ENCODE peak calls at places on chromosomes 1 and 21, in seven cellular contexts. T, F, O, D, Q, E and V are unnamed samples.

GRCh38 chr1:47755368-47755990 is 241.7 kb downstream of the TRABD2B start:
- DNase-seq in E (no peak), T (peak), O (no peak), F (no peak), Q (no peak), D (no peak), V (no peak)

GRCh38 chr1:42931911-42932422 is 26.7 kb downstream of the SLC2A1 start:
- DNase-seq in Q (no peak), E (peak), O (no peak), D (no peak), T (no peak), F (no peak), V (peak)

GRCh38 chr1:54944610-54945392 is 35.6 kb upstream of the TMEM61 start:
- DNase-seq in T (peak), Q (peak), E (peak), O (no peak), D (peak), F (peak), V (peak)

GRCh38 chr1:47805020-47805419 is 192.2 kb downstream of the TRABD2B start:
- DNase-seq in D (no peak), O (no peak), Q (no peak), E (no peak), F (no peak), T (peak), V (no peak)

GRCh38 chr1:14466006-14466405 is 132.5 kb upstream of the KAZN start:
- DNase-seq in E (no peak), Q (no peak), O (no peak), D (no peak), F (no peak), T (no peak), V (no peak)

GRCh38 chr1:211469113-211469512 is 22.8 kb downstream of the RD3 start:
- DNase-seq in E (no peak), F (no peak), T (no peak), Q (no peak), D (no peak), O (no peak), V (no peak)

GRCh38 chr1:231867607-231868006 is 241.0 kb downstream of the DISC1 start:
- DNase-seq in T (no peak), F (no peak), D (no peak), O (no peak), Q (no peak), E (no peak), V (no peak)

GRCh38 chr1:111204211-111204883 is 3.9 kb upstream of the DENND2D start:
- DNase-seq in T (no peak), O (no peak), F (no peak), D (no peak), E (peak), Q (no peak), V (no peak)

GRCh38 chr1:201310986-201311355 is 27.7 kb downstream of the PKP1 start:
- DNase-seq in F (no peak), Q (no peak), E (no peak), D (no peak), T (no peak), O (no peak), V (no peak)

DNA sequence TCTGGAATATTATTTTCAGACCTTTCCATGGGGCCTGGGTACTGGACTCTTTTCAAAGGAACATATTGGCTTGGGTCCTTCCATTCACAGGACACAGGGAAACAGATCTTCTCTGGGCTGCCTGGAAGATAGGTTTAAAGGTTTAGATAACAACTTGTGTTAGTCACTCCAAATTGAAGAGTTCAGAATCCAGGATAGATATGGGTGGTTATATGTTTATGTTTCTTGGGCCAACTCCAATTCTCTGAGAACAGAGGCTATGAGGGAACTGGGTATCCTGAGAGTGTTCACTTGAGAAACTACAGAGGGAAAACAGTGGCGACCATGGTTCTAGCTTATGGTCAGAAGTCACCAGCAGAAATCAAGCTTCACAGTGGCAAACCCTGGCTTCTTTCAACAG is 8.7 kb upstream of the PIGM start:
- DNase-seq in T (no peak), D (no peak), F (no peak), E (no peak), Q (peak), O (no peak), V (no peak)
- TF ChIP-seq CTCF in T (no peak), D (no peak), F (no peak), E (no peak), Q (no peak), O (no peak), V (no peak)

GRCh38 chr1:33477451-33477850 is 5.0 kb downstream of the ZSCAN20 start:
- DNase-seq in T (no peak), E (no peak), D (no peak), O (no peak), F (no peak), Q (no peak), V (no peak)
- TF ChIP-seq CTCF in T (no peak), E (no peak), D (no peak), O (no peak), F (no peak), Q (no peak), V (no peak)

GRCh38 chr1:170224469-170224868 is 78.7 kb downstream of the NTMT2 start:
- DNase-seq in D (no peak), F (no peak), E (no peak), Q (no peak), T (no peak), O (no peak), V (no peak)
- TF ChIP-seq CTCF in D (no peak), F (no peak), E (no peak), Q (no peak), T (no peak), O (no peak), V (no peak)

GRCh38 chr21:44738621-44739020 is 27.2 kb upstream of the TSPEAR start:
- DNase-seq in D (no peak), Q (no peak), F (no peak), E (no peak), O (no peak), T (no peak), V (no peak)

GRCh38 chr21:44739316-44739715 is 27.9 kb upstream of the TSPEAR start:
- DNase-seq in F (no peak), D (no peak), E (no peak), T (no peak), O (no peak), Q (no peak), V (no peak)

GRCh38 chr21:44740721-44741120 is 29.3 kb upstream of the TSPEAR start:
- DNase-seq in F (no peak), Q (no peak), E (no peak), D (no peak), T (no peak), O (no peak), V (no peak)

GRCh38 chr21:44741921-44742320 is 30.5 kb upstream of the TSPEAR start:
- DNase-seq in D (no peak), T (no peak), E (no peak), O (no peak), Q (no peak), F (no peak), V (no peak)

DNA sequence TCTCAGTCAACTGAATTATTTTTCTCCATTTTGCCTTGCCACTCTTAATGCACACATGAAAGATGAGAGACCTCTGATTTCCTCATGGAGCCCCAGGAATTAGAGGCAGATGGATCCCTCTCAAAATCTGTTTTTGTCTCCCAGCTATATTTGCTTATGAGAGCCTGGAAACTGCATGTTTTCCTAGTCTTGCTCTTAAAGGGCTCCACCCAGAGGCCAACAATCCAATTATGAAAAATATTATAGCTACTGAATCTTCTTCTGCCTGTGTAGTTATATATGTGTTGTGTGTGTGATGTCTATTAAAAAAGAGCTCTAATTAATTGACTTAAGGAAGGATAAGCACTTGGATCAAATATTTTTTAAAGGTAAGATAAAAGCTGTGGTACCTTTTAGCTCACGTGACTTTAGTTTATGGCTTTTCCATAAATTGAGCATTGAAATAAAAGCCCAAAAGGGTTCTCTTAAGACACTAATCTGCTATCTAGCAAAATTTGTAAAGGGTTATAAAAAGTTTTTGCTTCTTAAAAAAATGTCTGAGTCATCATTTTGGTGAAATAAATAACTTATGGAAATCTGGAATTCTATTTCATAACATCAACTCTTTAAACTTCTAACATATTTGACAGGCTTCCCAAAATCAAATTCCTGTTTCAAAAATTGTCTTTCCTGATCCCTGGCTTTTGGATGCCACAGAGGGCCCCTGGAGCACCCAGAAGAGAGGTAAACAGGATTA is 31.2 kb upstream of the TSPEAR start:
- DNase-seq in Q (peak), F (no peak), E (no peak), D (no peak), O (no peak), T (no peak), V (no peak)
- TF ChIP-seq CTCF in Q (peak), F (peak), E (peak), D (peak), O (no peak), T (peak), V (no peak)

GRCh38 chr1:93878889-93879586 is at the start of gene DNTTIP2:
- DNase-seq in E (peak), Q (peak), F (peak), D (peak), O (peak), T (peak), V (peak)
- TF ChIP-seq CTCF in E (no peak), Q (no peak), F (no peak), D (no peak), O (no peak), T (no peak), V (no peak)

GRCh38 chr1:227946624-227947424 is 908 bp downstream of the WNT9A start:
- DNase-seq in T (peak), Q (peak), D (no peak), O (no peak), E (no peak), F (no peak), V (no peak)
- TF ChIP-seq CTCF in T (no peak), Q (peak), D (peak), O (peak), E (peak), F (peak), V (peak)

DNA sequence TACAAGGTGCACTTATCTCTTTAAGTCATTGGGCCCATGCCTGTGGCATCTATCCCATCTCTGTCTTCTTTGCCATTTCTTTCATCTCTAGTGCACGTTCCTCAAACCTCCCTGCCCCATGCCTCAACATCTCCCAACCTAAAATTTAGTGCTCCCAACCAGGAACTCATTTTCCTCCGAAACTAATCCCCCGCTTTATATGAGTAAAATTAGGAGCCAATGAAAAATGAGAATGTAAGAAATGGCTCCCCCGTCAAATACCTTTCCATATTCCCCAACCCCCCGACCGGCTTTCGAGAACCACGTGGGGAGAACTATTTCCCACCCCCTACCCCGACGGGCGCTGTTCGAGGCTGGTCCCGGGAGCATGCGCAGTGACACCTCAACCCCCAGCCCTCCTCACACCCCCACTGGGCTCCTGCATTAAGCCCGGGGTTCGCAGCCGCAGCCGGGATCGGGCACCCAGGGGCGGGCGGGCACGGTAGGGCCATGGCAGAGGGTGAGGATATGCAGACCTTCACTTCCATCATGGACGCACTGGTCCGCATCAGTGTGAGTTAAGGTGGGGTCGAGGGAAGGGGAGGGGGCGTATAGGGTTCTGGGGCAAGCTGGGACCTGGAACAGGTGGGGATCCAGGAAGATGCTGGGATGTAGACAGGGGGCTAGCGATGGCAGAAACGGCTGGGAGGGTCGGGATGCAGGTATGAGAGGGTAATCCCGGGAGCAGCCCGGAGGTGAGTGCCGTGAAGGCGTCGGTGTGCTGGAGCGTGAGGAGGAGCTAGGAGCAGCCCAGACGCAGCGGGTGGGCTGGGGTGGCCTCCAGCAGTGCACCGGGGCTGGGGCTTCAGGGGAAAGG is at the start of gene TRIM46:
- DNase-seq in O (no peak), F (no peak), E (peak), D (no peak), T (peak), Q (peak), V (no peak)
- TF ChIP-seq CTCF in O (no peak), F (no peak), E (peak), D (no peak), T (no peak), Q (no peak), V (peak)

DNA sequence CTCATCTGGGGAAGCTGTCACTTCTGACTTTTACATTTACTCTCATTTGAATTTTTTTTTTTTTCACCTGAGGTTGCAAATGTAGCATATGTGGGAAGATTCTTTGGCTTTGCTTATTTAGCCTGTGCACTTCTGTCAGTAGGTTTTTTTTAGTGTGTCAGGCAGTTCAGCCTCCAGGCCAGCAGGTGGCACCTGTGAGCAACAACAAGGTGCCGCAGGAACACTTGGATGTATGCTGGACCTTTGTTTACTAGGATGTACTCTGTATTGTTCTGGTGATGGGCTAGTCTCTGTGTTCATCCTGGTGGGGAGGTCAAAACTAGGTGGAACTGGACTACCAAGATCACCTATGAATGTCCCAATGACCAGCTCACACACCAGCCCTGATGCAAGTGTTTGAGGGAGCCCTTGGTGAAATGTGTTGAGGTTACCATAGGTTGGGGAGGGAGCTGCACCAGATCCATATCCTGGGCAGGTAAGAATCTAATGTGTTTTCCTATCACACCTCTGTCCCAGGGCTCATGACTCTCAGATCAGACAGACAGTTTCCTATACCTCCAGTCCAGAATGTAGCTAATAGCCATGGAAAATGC is 618.2 kb downstream of the BRINP3 start:
- DNase-seq in Q (peak), F (no peak), E (no peak), O (no peak), T (peak), D (no peak), V (no peak)
- TF ChIP-seq CTCF in Q (peak), F (peak), E (no peak), O (no peak), T (peak), D (peak), V (peak)

GRCh38 chr1:228459091-228459993 is 27.8 kb upstream of the RNF187 start:
- DNase-seq in D (peak), F (peak), Q (peak), E (no peak), T (peak), O (no peak), V (no peak)
- TF ChIP-seq CTCF in D (peak), F (peak), Q (peak), E (peak), T (peak), O (peak), V (peak)